ENCODE peak calls at places on chromosomes 6 and 20, in six cellular contexts. One of them, this sample, is unnamed.

GRCh38 chr6:37818536-37819176 is 871 bp upstream of the ZFAND3 start:
- DNase-seq in NCI-H446 treated with DMSO at 0.1 percent for 48 hours: peak
- DNase-seq in stimulated activated CD4-positive, alpha-beta T cell treated with anti-CD3 and anti-CD28 coated beads, Interleukin-2, amount 100 ng/mL, for 48 hours: peak
- DNase-seq in SHP77 treated with DMSO at 0.1 percent for 48 hours: peak
- DNase-seq in neural progenitor cell: peak
- DNase-seq in nucleus accumbens: peak
- DNase-seq in this sample: peak

GRCh38 chr6:30819287-30819917 is 64.9 kb upstream of the DDR1 start:
- DNase-seq in NCI-H446 treated with DMSO at 0.1 percent for 48 hours: no peak
- DNase-seq in stimulated activated CD4-positive, alpha-beta T cell treated with anti-CD3 and anti-CD28 coated beads, Interleukin-2, amount 100 ng/mL, for 48 hours: peak
- DNase-seq in SHP77 treated with DMSO at 0.1 percent for 48 hours: no peak
- DNase-seq in neural progenitor cell: no peak
- DNase-seq in nucleus accumbens: no peak
- DNase-seq in this sample: no peak

GRCh38 chr6:37131104-37131959 is 38.6 kb upstream of the PIM1 start:
- DNase-seq in NCI-H446 treated with DMSO at 0.1 percent for 48 hours: peak
- DNase-seq in stimulated activated CD4-positive, alpha-beta T cell treated with anti-CD3 and anti-CD28 coated beads, Interleukin-2, amount 100 ng/mL, for 48 hours: no peak
- DNase-seq in SHP77 treated with DMSO at 0.1 percent for 48 hours: no peak
- DNase-seq in neural progenitor cell: peak
- DNase-seq in nucleus accumbens: no peak
- DNase-seq in this sample: no peak

GRCh38 chr6:136401749-136402148 is 112.1 kb upstream of the BCLAF1 start:
- DNase-seq in NCI-H446 treated with DMSO at 0.1 percent for 48 hours: no peak
- DNase-seq in stimulated activated CD4-positive, alpha-beta T cell treated with anti-CD3 and anti-CD28 coated beads, Interleukin-2, amount 100 ng/mL, for 48 hours: no peak
- DNase-seq in SHP77 treated with DMSO at 0.1 percent for 48 hours: no peak
- DNase-seq in neural progenitor cell: no peak
- DNase-seq in nucleus accumbens: no peak
- DNase-seq in this sample: no peak

GRCh38 chr6:28643017-28643740 is 117.5 kb downstream of the GPX5 start:
- DNase-seq in NCI-H446 treated with DMSO at 0.1 percent for 48 hours: peak
- DNase-seq in stimulated activated CD4-positive, alpha-beta T cell treated with anti-CD3 and anti-CD28 coated beads, Interleukin-2, amount 100 ng/mL, for 48 hours: peak
- DNase-seq in SHP77 treated with DMSO at 0.1 percent for 48 hours: peak
- DNase-seq in neural progenitor cell: peak
- DNase-seq in nucleus accumbens: peak
- DNase-seq in this sample: peak

GRCh38 chr6:169035381-169036280 is 218.0 kb downstream of the THBS2 start:
- DNase-seq in NCI-H446 treated with DMSO at 0.1 percent for 48 hours: no peak
- DNase-seq in stimulated activated CD4-positive, alpha-beta T cell treated with anti-CD3 and anti-CD28 coated beads, Interleukin-2, amount 100 ng/mL, for 48 hours: no peak
- DNase-seq in SHP77 treated with DMSO at 0.1 percent for 48 hours: no peak
- DNase-seq in neural progenitor cell: no peak
- DNase-seq in nucleus accumbens: no peak
- DNase-seq in this sample: no peak

GRCh38 chr6:167108278-167108677 is 14.6 kb upstream of the CCR6 start:
- DNase-seq in NCI-H446 treated with DMSO at 0.1 percent for 48 hours: no peak
- DNase-seq in stimulated activated CD4-positive, alpha-beta T cell treated with anti-CD3 and anti-CD28 coated beads, Interleukin-2, amount 100 ng/mL, for 48 hours: no peak
- DNase-seq in SHP77 treated with DMSO at 0.1 percent for 48 hours: no peak
- DNase-seq in neural progenitor cell: no peak
- DNase-seq in nucleus accumbens: no peak
- DNase-seq in this sample: no peak

GRCh38 chr6:71558974-71559373 is 270.4 kb downstream of the OGFRL1 start:
- DNase-seq in NCI-H446 treated with DMSO at 0.1 percent for 48 hours: no peak
- DNase-seq in stimulated activated CD4-positive, alpha-beta T cell treated with anti-CD3 and anti-CD28 coated beads, Interleukin-2, amount 100 ng/mL, for 48 hours: no peak
- DNase-seq in SHP77 treated with DMSO at 0.1 percent for 48 hours: no peak
- DNase-seq in neural progenitor cell: no peak
- DNase-seq in nucleus accumbens: no peak
- DNase-seq in this sample: no peak

GRCh38 chr20:8223096-8223870 is 91.2 kb downstream of the PLCB1 start:
- DNase-seq in NCI-H446 treated with DMSO at 0.1 percent for 48 hours: no peak
- DNase-seq in stimulated activated CD4-positive, alpha-beta T cell treated with anti-CD3 and anti-CD28 coated beads, Interleukin-2, amount 100 ng/mL, for 48 hours: no peak
- DNase-seq in SHP77 treated with DMSO at 0.1 percent for 48 hours: no peak
- DNase-seq in neural progenitor cell: no peak
- DNase-seq in nucleus accumbens: no peak
- DNase-seq in this sample: no peak

GRCh38 chr6:123808556-123808955 is 4.9 kb downstream of the NKAIN2 start:
- DNase-seq in NCI-H446 treated with DMSO at 0.1 percent for 48 hours: peak
- DNase-seq in stimulated activated CD4-positive, alpha-beta T cell treated with anti-CD3 and anti-CD28 coated beads, Interleukin-2, amount 100 ng/mL, for 48 hours: no peak
- DNase-seq in SHP77 treated with DMSO at 0.1 percent for 48 hours: peak
- DNase-seq in neural progenitor cell: peak
- DNase-seq in nucleus accumbens: no peak
- DNase-seq in this sample: no peak

GRCh38 chr6:28606424-28607391 is 81.0 kb downstream of the GPX5 start:
- DNase-seq in NCI-H446 treated with DMSO at 0.1 percent for 48 hours: peak
- DNase-seq in stimulated activated CD4-positive, alpha-beta T cell treated with anti-CD3 and anti-CD28 coated beads, Interleukin-2, amount 100 ng/mL, for 48 hours: peak
- DNase-seq in SHP77 treated with DMSO at 0.1 percent for 48 hours: peak
- DNase-seq in neural progenitor cell: peak
- DNase-seq in nucleus accumbens: peak
- DNase-seq in this sample: no peak

GRCh38 chr20:58471161-58471834 is 43.9 kb downstream of the APCDD1L start:
- DNase-seq in NCI-H446 treated with DMSO at 0.1 percent for 48 hours: no peak
- DNase-seq in stimulated activated CD4-positive, alpha-beta T cell treated with anti-CD3 and anti-CD28 coated beads, Interleukin-2, amount 100 ng/mL, for 48 hours: no peak
- DNase-seq in SHP77 treated with DMSO at 0.1 percent for 48 hours: no peak
- DNase-seq in neural progenitor cell: no peak
- DNase-seq in nucleus accumbens: no peak
- DNase-seq in this sample: no peak

GRCh38 chr20:63062188-63063140 is 55.7 kb upstream of the BHLHE23 start:
- DNase-seq in NCI-H446 treated with DMSO at 0.1 percent for 48 hours: no peak
- DNase-seq in stimulated activated CD4-positive, alpha-beta T cell treated with anti-CD3 and anti-CD28 coated beads, Interleukin-2, amount 100 ng/mL, for 48 hours: no peak
- DNase-seq in SHP77 treated with DMSO at 0.1 percent for 48 hours: no peak
- DNase-seq in neural progenitor cell: no peak
- DNase-seq in nucleus accumbens: no peak
- DNase-seq in this sample: no peak

GRCh38 chr6:34671801-34672656 is 24.5 kb downstream of the ILRUN start:
- DNase-seq in NCI-H446 treated with DMSO at 0.1 percent for 48 hours: no peak
- DNase-seq in stimulated activated CD4-positive, alpha-beta T cell treated with anti-CD3 and anti-CD28 coated beads, Interleukin-2, amount 100 ng/mL, for 48 hours: peak
- DNase-seq in SHP77 treated with DMSO at 0.1 percent for 48 hours: no peak
- DNase-seq in neural progenitor cell: no peak
- DNase-seq in nucleus accumbens: no peak
- DNase-seq in this sample: no peak

GRCh38 chr20:38599410-38599882 is 2.2 kb upstream of the ARHGAP40 start:
- DNase-seq in NCI-H446 treated with DMSO at 0.1 percent for 48 hours: no peak
- DNase-seq in stimulated activated CD4-positive, alpha-beta T cell treated with anti-CD3 and anti-CD28 coated beads, Interleukin-2, amount 100 ng/mL, for 48 hours: no peak
- DNase-seq in SHP77 treated with DMSO at 0.1 percent for 48 hours: no peak
- DNase-seq in neural progenitor cell: no peak
- DNase-seq in nucleus accumbens: no peak
- DNase-seq in this sample: no peak